ENCODE peak calls at places on chromosomes 13 and 19, in eight cellular contexts. H, P, Y, G, C, Q, S and T are unnamed samples.
A peak's percentile ranks its signal among the peaks of the same experiment; 100 is the strongest.

GRCh38 chr13:110179858-110180156 is 127.2 kb downstream of the COL4A1 start:
- DNase-seq in H (no peak), P (no peak), Y (no peak), G (no peak), C (no peak), Q (no peak), S (no peak), T (no peak)

GRCh38 chr19:33396701-33397535 is 23.4 kb downstream of the CEBPG start:
- DNase-seq in H (no peak), P (no peak), Y (no peak), G (peak; percentile 38), C (peak; percentile 22), Q (no peak), S (no peak), T (no peak)

GRCh38 chr13:99028890-99029289 is 51.0 kb upstream of the DOCK9 start:
- DNase-seq in H (no peak), P (peak; percentile 27), Y (no peak), G (no peak), C (no peak), Q (no peak), S (no peak), T (no peak)

GRCh38 chr13:62320129-62320724 is 904.6 kb upstream of the PCDH20 start:
- DNase-seq in H (no peak), P (no peak), Y (peak; percentile 49), G (no peak), C (no peak), Q (no peak), S (no peak), T (no peak)

GRCh38 chr13:36712290-36712689 is 38.5 kb downstream of the SERTM1 start:
- DNase-seq in H (no peak), P (no peak), Y (no peak), G (no peak), C (no peak), Q (no peak), S (no peak), T (no peak)

GRCh38 chr19:5193192-5193591 is 147.4 kb downstream of the PTPRS start:
- DNase-seq in H (no peak), P (no peak), Y (no peak), G (no peak), C (no peak), Q (no peak), S (no peak), T (no peak)

GRCh38 chr19:15551183-15552004 is 43.1 kb downstream of the CYP4F22 start:
- DNase-seq in H (peak; percentile 24), P (peak; percentile 30), Y (peak; percentile 51), G (no peak), C (no peak), Q (peak; percentile 31), S (no peak), T (no peak)

GRCh38 chr19:3142292-3142670 is 6.4 kb downstream of the GNA15 start:
- DNase-seq in H (no peak), P (no peak), Y (peak; percentile 81), G (no peak), C (no peak), Q (no peak), S (no peak), T (peak; percentile 42)

GRCh38 chr13:110627761-110628476 is 12.6 kb downstream of the NAXD start:
- DNase-seq in H (no peak), P (no peak), Y (no peak), G (no peak), C (no peak), Q (no peak), S (no peak), T (no peak)

GRCh38 chr19:28235606-28236125 is 977.3 kb downstream of the UQCRFS1 start:
- DNase-seq in H (no peak), P (no peak), Y (no peak), G (no peak), C (no peak), Q (no peak), S (no peak), T (no peak)

GRCh38 chr19:4966591-4966990 is 2.3 kb upstream of the KDM4B start:
- DNase-seq in H (no peak), P (no peak), Y (no peak), G (no peak), C (no peak), Q (no peak), S (no peak), T (no peak)

GRCh38 chr19:40611096-40611495 is 9.9 kb downstream of the LTBP4 start:
- DNase-seq in H (peak; percentile 64), P (peak; percentile 66), Y (peak; percentile 54), G (no peak), C (no peak), Q (no peak), S (peak; percentile 61), T (no peak)

GRCh38 chr13:46124967-46125933 is 20.4 kb upstream of the CPB2 start:
- DNase-seq in H (no peak), P (no peak), Y (no peak), G (no peak), C (no peak), Q (no peak), S (no peak), T (no peak)

GRCh38 chr19:18763674-18764590 is 27.2 kb downstream of the COMP start:
- DNase-seq in H (no peak), P (no peak), Y (peak; percentile 82), G (no peak), C (peak; percentile 81), Q (no peak), S (peak; percentile 66), T (peak; percentile 84)

GRCh38 chr19:38632476-38633213 is 13.7 kb downstream of the EIF3K start:
- DNase-seq in H (no peak), P (no peak), Y (no peak), G (no peak), C (no peak), Q (no peak), S (no peak), T (no peak)
- H3K27ac ChIP-seq in H (no peak overlapping the region), P (no peak overlapping the region), Y (no peak overlapping the region), G (no peak overlapping the region), C (no peak overlapping the region), Q (no peak overlapping the region), S (no peak overlapping the region), T (no peak overlapping the region)

GRCh38 chr19:31391518-31391917 is 42.3 kb upstream of the TSHZ3 start:
- DNase-seq in H (no peak), P (no peak), Y (no peak), G (no peak), C (no peak), Q (no peak), S (no peak), T (no peak)
- H3K4me3 ChIP-seq in H (no peak overlapping the region), P (no peak overlapping the region), Y (no peak overlapping the region), G (no peak overlapping the region), C (no peak overlapping the region), Q (no peak overlapping the region), S (no peak overlapping the region), T (no peak overlapping the region)

GRCh38 chr19:13002970-13003540 is 7.8 kb downstream of the NFIX start:
- DNase-seq in H (no peak), P (peak; percentile 19), Y (no peak), G (no peak), C (no peak), Q (no peak), S (no peak), T (no peak)
- H3K27ac ChIP-seq in H (peak overlapping the region; percentile 79), P (peak overlapping the region; percentile 61), Y (no peak overlapping the region), G (peak overlapping the region; percentile 99), C (peak overlapping the region; percentile 99), Q (no peak overlapping the region), S (peak overlapping the region; percentile 97), T (no peak overlapping the region)

DNA sequence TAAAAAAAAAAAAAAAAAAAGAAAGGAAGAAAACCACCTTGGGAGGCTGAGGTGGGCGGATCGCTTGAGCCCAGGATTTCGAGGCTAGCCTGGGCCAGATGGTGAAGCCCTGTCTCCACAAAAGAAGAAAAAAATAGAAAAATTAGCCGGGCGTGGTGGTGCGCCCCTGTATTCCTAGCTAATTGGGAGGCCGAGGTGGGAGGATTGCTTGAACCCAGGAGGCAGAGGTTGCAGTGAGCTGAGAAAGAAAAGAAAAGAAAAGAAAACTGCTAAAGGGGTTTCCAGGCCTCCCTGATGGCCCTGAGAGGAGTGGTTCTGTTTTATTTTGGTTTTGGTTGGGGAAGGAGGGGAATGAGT is 723 bp downstream of the ZNF473 start:
- DNase-seq in H (no peak), P (no peak), Y (no peak), G (no peak), C (no peak), Q (no peak), S (no peak), T (no peak)
- H3K4me3 ChIP-seq in H (peak overlapping the region; percentile 44), P (peak overlapping the region; percentile 96), Y (peak overlapping the region; percentile 95), G (peak overlapping the region; percentile 99), C (peak overlapping the region; percentile 99), Q (peak overlapping the region; percentile 81), S (peak overlapping the region; percentile 91), T (peak overlapping the region; percentile 63)

DNA sequence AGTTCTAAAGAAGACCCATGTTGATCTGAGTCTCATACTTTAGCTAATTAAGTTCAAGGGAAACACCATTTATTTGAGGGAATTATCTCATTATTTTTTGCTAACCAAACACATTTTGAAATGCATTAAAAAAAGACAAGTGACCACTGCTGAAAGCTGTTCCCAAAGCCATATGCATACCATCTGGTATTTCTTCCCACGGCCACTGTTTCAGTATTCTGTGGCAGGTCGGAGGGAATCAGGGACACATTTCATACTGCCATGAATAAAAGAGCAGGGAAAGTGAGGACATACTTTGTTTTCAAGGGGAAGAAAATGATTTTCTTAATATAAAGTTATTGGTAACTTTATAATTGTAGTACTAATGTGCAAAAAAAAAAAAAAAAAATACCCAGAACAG is 401.2 kb downstream of the HS6ST3 start:
- DNase-seq in H (no peak), P (no peak), Y (no peak), G (no peak), C (no peak), Q (no peak), S (no peak), T (no peak)
- H3K27ac ChIP-seq in H (no peak overlapping the region), P (no peak overlapping the region), Y (no peak overlapping the region), G (no peak overlapping the region), C (no peak overlapping the region), Q (no peak overlapping the region), S (no peak overlapping the region), T (no peak overlapping the region)

GRCh38 chr19:1182068-1182467 is 8.0 kb upstream of the SBNO2 start:
- DNase-seq in H (no peak), P (no peak), Y (no peak), G (no peak), C (no peak), Q (no peak), S (no peak), T (no peak)
- H3K4me3 ChIP-seq in H (no peak overlapping the region), P (no peak overlapping the region), Y (no peak overlapping the region), G (no peak overlapping the region), C (no peak overlapping the region), Q (no peak overlapping the region), S (no peak overlapping the region), T (no peak overlapping the region)

DNA sequence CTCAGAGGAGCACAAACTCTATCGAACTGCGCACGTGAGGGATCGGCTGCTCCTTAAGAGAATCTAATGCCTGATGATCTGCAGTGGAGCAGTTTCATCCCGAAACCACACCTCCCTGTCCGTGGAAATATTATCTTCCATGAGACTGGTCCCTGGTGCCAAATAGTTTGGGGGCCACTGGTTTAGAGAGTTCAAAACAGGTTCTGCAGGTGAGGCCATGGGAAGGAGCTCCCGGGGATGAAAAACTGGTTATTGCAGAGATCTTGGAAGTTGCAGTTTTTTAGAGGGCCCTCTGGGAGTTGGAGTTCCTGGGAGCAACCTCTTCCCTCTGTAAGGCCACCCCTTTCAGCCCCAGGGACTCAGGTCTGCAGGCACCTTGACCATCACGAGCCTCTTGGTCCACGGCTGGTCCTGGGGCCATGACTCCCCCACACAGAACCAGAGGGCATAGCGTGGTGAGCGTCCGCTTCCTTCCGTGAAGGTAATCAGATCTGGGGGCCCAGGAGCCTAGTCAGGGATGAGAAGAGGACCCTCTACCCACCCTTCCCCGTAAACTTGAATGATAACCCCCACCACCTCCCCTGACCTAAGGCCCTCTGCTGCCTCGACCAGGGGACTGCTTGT is 5.2 kb downstream of the IRF3 start:
- DNase-seq in H (no peak), P (no peak), Y (no peak), G (no peak), C (no peak), Q (no peak), S (no peak), T (no peak)
- H3K27ac ChIP-seq in H (no peak overlapping the region), P (no peak overlapping the region), Y (no peak overlapping the region), G (no peak overlapping the region), C (no peak overlapping the region), Q (no peak overlapping the region), S (no peak overlapping the region), T (no peak overlapping the region)